ENCODE peak calls at places on chromosome 5, in six cellular contexts. One of them, this sample, is unnamed.

GRCh38 chr5:132176543-132176945 is 51.1 kb downstream of the P4HA2 start:
- DNase-seq in tibial artery: no peak
- DNase-seq in fibroblast of pulmonary artery: no peak
- DNase-seq in fibroblast of mammary gland: no peak
- DNase-seq in bronchial epithelial cell: no peak
- DNase-seq in GM12865: peak
- DNase-seq in this sample: no peak

GRCh38 chr5:5473224-5473623 is 50.7 kb downstream of the ICE1 start:
- DNase-seq in tibial artery: no peak
- DNase-seq in fibroblast of pulmonary artery: peak
- DNase-seq in fibroblast of mammary gland: peak
- DNase-seq in bronchial epithelial cell: peak
- DNase-seq in GM12865: no peak
- DNase-seq in this sample: no peak

GRCh38 chr5:180608572-180609310 is 17.4 kb upstream of the SCGB3A1 start:
- DNase-seq in tibial artery: no peak
- DNase-seq in fibroblast of pulmonary artery: no peak
- DNase-seq in fibroblast of mammary gland: no peak
- DNase-seq in bronchial epithelial cell: no peak
- DNase-seq in GM12865: no peak
- DNase-seq in this sample: peak

GRCh38 chr5:94793113-94793815 is 174.8 kb downstream of the SLF1 start:
- DNase-seq in tibial artery: no peak
- DNase-seq in fibroblast of pulmonary artery: peak
- DNase-seq in fibroblast of mammary gland: peak
- DNase-seq in bronchial epithelial cell: peak
- DNase-seq in GM12865: peak
- DNase-seq in this sample: no peak

GRCh38 chr5:30932611-30933010 is 260.9 kb upstream of the CDH6 start:
- DNase-seq in tibial artery: no peak
- DNase-seq in fibroblast of pulmonary artery: no peak
- DNase-seq in fibroblast of mammary gland: no peak
- DNase-seq in bronchial epithelial cell: no peak
- DNase-seq in GM12865: no peak
- DNase-seq in this sample: no peak

GRCh38 chr5:82106806-82107205 is 135.0 kb downstream of the ATG10 start:
- DNase-seq in tibial artery: no peak
- DNase-seq in fibroblast of pulmonary artery: peak
- DNase-seq in fibroblast of mammary gland: no peak
- DNase-seq in bronchial epithelial cell: no peak
- DNase-seq in GM12865: no peak
- DNase-seq in this sample: no peak

GRCh38 chr5:170108266-170108785 is 2.6 kb downstream of the FOXI1 start:
- DNase-seq in tibial artery: no peak
- DNase-seq in fibroblast of pulmonary artery: no peak
- DNase-seq in fibroblast of mammary gland: no peak
- DNase-seq in bronchial epithelial cell: no peak
- DNase-seq in GM12865: no peak
- DNase-seq in this sample: no peak

GRCh38 chr5:42656661-42657035 is 100.0 kb upstream of the CCDC152 start:
- DNase-seq in tibial artery: no peak
- DNase-seq in fibroblast of pulmonary artery: peak
- DNase-seq in fibroblast of mammary gland: peak
- DNase-seq in bronchial epithelial cell: peak
- DNase-seq in GM12865: no peak
- DNase-seq in this sample: no peak

GRCh38 chr5:139063664-139064054 is 134.5 kb downstream of the SIL1 start:
- DNase-seq in tibial artery: no peak
- DNase-seq in fibroblast of pulmonary artery: no peak
- DNase-seq in fibroblast of mammary gland: no peak
- DNase-seq in bronchial epithelial cell: no peak
- DNase-seq in GM12865: no peak
- DNase-seq in this sample: no peak

GRCh38 chr5:156824800-156825199 is 25.3 kb upstream of the PPP1R2B start:
- DNase-seq in tibial artery: no peak
- DNase-seq in fibroblast of pulmonary artery: peak
- DNase-seq in fibroblast of mammary gland: peak
- DNase-seq in bronchial epithelial cell: peak
- DNase-seq in GM12865: peak
- DNase-seq in this sample: no peak

GRCh38 chr5:10595678-10596309 is 31.9 kb downstream of the ANKRD33B start:
- DNase-seq in tibial artery: peak
- DNase-seq in fibroblast of pulmonary artery: peak
- DNase-seq in fibroblast of mammary gland: peak
- DNase-seq in bronchial epithelial cell: peak
- DNase-seq in GM12865: peak
- DNase-seq in this sample: no peak

GRCh38 chr5:168179185-168179584 is 112.3 kb upstream of the WWC1 start:
- DNase-seq in tibial artery: no peak
- DNase-seq in fibroblast of pulmonary artery: no peak
- DNase-seq in fibroblast of mammary gland: peak
- DNase-seq in bronchial epithelial cell: peak
- DNase-seq in GM12865: no peak
- DNase-seq in this sample: no peak

GRCh38 chr5:42944989-42945388 is 95.1 kb downstream of the ANXA2R start:
- DNase-seq in tibial artery: no peak
- DNase-seq in fibroblast of pulmonary artery: peak
- DNase-seq in fibroblast of mammary gland: peak
- DNase-seq in bronchial epithelial cell: peak
- DNase-seq in GM12865: no peak
- DNase-seq in this sample: no peak

GRCh38 chr5:126680215-126680817 is 79.6 kb downstream of the PHAX start:
- DNase-seq in tibial artery: no peak
- DNase-seq in fibroblast of pulmonary artery: peak
- DNase-seq in fibroblast of mammary gland: peak
- DNase-seq in bronchial epithelial cell: no peak
- DNase-seq in GM12865: peak
- DNase-seq in this sample: no peak

GRCh38 chr5:110463116-110463515 is 263.4 kb downstream of the TMEM232 start:
- DNase-seq in tibial artery: no peak
- DNase-seq in fibroblast of pulmonary artery: no peak
- DNase-seq in fibroblast of mammary gland: no peak
- DNase-seq in bronchial epithelial cell: no peak
- DNase-seq in GM12865: no peak
- DNase-seq in this sample: no peak

GRCh38 chr5:13987843-13988464 is 43.5 kb upstream of the DNAH5 start:
- DNase-seq in tibial artery: peak
- DNase-seq in fibroblast of pulmonary artery: peak
- DNase-seq in fibroblast of mammary gland: peak
- DNase-seq in bronchial epithelial cell: peak
- DNase-seq in GM12865: peak
- DNase-seq in this sample: no peak

GRCh38 chr5:14745753-14746152 is 81.2 kb downstream of the OTULIN start:
- DNase-seq in tibial artery: no peak
- DNase-seq in fibroblast of pulmonary artery: no peak
- DNase-seq in fibroblast of mammary gland: no peak
- DNase-seq in bronchial epithelial cell: no peak
- DNase-seq in GM12865: peak
- DNase-seq in this sample: no peak

GRCh38 chr5:161846731-161847130 is 1.2 kb upstream of the GABRA1 start:
- DNase-seq in tibial artery: no peak
- DNase-seq in fibroblast of pulmonary artery: no peak
- DNase-seq in fibroblast of mammary gland: no peak
- DNase-seq in bronchial epithelial cell: peak
- DNase-seq in GM12865: peak
- DNase-seq in this sample: no peak

GRCh38 chr5:161850491-161850890 is 2.6 kb downstream of the GABRA1 start:
- DNase-seq in tibial artery: no peak
- DNase-seq in fibroblast of pulmonary artery: no peak
- DNase-seq in fibroblast of mammary gland: no peak
- DNase-seq in bronchial epithelial cell: no peak
- DNase-seq in GM12865: no peak
- DNase-seq in this sample: no peak

GRCh38 chr5:161847447-161847846 is 473 bp upstream of the GABRA1 start:
- DNase-seq in tibial artery: no peak
- DNase-seq in fibroblast of pulmonary artery: no peak
- DNase-seq in fibroblast of mammary gland: no peak
- DNase-seq in bronchial epithelial cell: no peak
- DNase-seq in GM12865: no peak
- DNase-seq in this sample: no peak

GRCh38 chr5:161847896-161848510 is at the start of gene GABRA1:
- DNase-seq in tibial artery: no peak
- DNase-seq in fibroblast of pulmonary artery: no peak
- DNase-seq in fibroblast of mammary gland: no peak
- DNase-seq in bronchial epithelial cell: no peak
- DNase-seq in GM12865: no peak
- DNase-seq in this sample: no peak

DNA sequence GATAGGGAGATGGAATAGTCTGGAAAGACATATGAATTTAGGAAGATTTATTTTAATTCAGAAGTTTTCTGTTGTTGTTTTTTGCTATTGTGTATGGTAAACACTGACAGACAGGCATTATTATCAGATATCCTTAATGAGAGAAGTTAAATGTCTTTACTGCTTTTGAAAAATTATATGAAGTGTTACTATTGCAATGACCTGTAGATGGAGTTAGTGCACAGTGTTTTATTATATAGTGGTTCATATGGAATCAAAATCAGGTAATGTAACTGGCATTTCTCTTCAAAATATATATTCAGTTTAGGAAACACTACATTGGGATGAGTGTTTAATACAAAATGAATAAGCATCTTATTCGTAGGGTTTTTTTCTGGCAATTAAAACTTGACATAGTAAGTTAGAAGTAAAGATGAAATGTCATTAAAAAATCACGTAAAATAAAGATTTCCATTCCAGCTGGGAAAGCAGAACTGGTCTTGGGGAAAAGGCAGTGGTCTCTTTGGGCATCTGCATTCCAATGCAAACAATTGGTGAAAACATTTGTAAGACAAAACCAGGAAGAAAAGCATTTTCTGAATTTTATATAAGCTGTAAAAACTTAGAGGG is 3.9 kb downstream of the GABRA1 start:
- DNase-seq in tibial artery: no peak
- DNase-seq in fibroblast of pulmonary artery: no peak
- DNase-seq in fibroblast of mammary gland: peak
- DNase-seq in bronchial epithelial cell: peak
- DNase-seq in GM12865: no peak
- DNase-seq in this sample: no peak
- TF ChIP-seq CTCF in tibial artery: no peak
- TF ChIP-seq CTCF in fibroblast of pulmonary artery: peak
- TF ChIP-seq CTCF in fibroblast of mammary gland: peak
- TF ChIP-seq CTCF in bronchial epithelial cell: peak
- TF ChIP-seq CTCF in GM12865: peak
- TF ChIP-seq CTCF in this sample: no peak

GRCh38 chr5:154756871-154757646 is 1.9 kb downstream of the LARP1 start:
- DNase-seq in tibial artery: peak
- DNase-seq in fibroblast of pulmonary artery: peak
- DNase-seq in fibroblast of mammary gland: no peak
- DNase-seq in bronchial epithelial cell: peak
- DNase-seq in GM12865: peak
- DNase-seq in this sample: no peak

GRCh38 chr5:154755361-154756202 is at the start of gene LARP1:
- DNase-seq in tibial artery: no peak
- DNase-seq in fibroblast of pulmonary artery: peak
- DNase-seq in fibroblast of mammary gland: no peak
- DNase-seq in bronchial epithelial cell: no peak
- DNase-seq in GM12865: peak
- DNase-seq in this sample: no peak

GRCh38 chr5:154756203-154756870 is 1.2 kb downstream of the LARP1 start:
- DNase-seq in tibial artery: peak
- DNase-seq in fibroblast of pulmonary artery: no peak
- DNase-seq in fibroblast of mammary gland: no peak
- DNase-seq in bronchial epithelial cell: no peak
- DNase-seq in GM12865: peak
- DNase-seq in this sample: peak

GRCh38 chr5:154753792-154754191 is 1.4 kb upstream of the LARP1 start:
- DNase-seq in tibial artery: peak
- DNase-seq in fibroblast of pulmonary artery: peak
- DNase-seq in fibroblast of mammary gland: peak
- DNase-seq in bronchial epithelial cell: peak
- DNase-seq in GM12865: no peak
- DNase-seq in this sample: no peak

DNA sequence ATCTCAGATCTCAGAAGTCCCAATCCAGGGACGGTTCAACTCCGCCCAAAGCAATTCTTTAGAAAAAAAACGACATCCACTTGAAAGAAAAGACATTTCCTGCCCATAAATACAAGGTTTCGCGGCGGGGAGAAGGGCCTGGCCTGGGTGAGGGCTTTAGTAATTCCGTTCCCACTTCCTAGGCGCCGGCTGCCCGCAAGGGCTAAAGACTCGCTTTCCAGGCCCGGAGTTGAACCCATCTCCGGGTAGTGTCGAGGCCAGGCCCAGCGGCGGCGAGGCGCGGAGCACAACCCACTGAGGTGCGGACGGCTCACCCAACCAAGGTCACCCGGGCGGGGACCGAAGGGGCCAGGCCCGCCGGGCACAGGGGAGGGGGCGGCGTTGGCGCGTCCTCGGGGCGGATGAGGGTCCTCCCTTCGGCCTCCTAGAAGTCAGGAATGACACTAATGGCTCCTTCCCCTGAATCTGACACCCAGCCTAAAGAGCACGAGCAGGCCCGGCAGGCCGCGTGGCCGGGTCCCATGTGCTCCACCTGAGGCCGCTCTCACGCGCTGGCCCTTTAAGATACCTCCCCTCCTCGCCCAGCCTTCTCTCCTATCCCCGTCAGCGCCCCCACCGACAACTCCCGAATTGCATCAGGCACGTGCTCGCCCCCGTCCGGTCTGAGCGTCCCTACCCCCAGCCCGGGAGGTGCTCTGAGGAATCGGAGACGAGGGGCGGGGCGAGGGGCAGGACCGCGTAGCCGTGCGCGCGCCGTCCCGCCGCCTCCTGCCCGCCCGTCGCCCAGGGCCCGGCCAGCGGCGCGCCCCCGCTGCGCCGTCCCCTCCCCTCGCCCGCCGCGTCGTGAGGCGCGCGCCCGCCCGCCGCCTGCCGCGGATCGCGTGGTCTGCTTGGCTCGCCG is 467 bp upstream of the LARP1 start:
- DNase-seq in tibial artery: peak
- DNase-seq in fibroblast of pulmonary artery: peak
- DNase-seq in fibroblast of mammary gland: peak
- DNase-seq in bronchial epithelial cell: peak
- DNase-seq in GM12865: peak
- DNase-seq in this sample: peak
- TF ChIP-seq CTCF in tibial artery: peak
- TF ChIP-seq CTCF in fibroblast of pulmonary artery: peak
- TF ChIP-seq CTCF in fibroblast of mammary gland: peak
- TF ChIP-seq CTCF in bronchial epithelial cell: peak
- TF ChIP-seq CTCF in GM12865: peak
- TF ChIP-seq CTCF in this sample: no peak

GRCh38 chr5:79513519-79514390 is at the start of gene HOMER1:
- DNase-seq in tibial artery: peak
- DNase-seq in fibroblast of pulmonary artery: peak
- DNase-seq in fibroblast of mammary gland: peak
- DNase-seq in bronchial epithelial cell: peak
- DNase-seq in GM12865: peak
- DNase-seq in this sample: peak
- TF ChIP-seq CTCF in tibial artery: no peak
- TF ChIP-seq CTCF in fibroblast of pulmonary artery: no peak
- TF ChIP-seq CTCF in fibroblast of mammary gland: no peak
- TF ChIP-seq CTCF in bronchial epithelial cell: peak
- TF ChIP-seq CTCF in GM12865: no peak
- TF ChIP-seq CTCF in this sample: no peak

DNA sequence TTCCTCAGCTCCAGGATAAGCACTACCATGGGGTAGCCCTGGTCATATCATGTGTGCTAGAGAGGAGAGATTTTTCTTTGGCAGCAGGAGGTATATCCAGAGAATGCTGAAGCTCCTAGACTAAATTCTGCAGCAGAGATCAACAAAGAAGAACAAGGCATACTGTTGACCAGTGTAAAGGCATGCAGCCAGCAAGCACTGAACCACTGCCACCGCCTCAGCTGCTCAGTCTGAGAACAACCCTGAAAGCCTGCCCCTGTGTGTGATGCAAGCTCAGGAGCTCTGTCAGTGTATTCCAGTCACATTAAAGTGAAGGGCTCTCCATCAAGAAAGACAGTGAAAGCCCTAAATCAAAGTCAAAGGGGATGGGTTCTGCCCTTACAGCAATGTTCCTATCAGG is 439.5 kb upstream of the CD180 start:
- DNase-seq in tibial artery: peak
- DNase-seq in fibroblast of pulmonary artery: peak
- DNase-seq in fibroblast of mammary gland: no peak
- DNase-seq in bronchial epithelial cell: no peak
- DNase-seq in GM12865: no peak
- DNase-seq in this sample: no peak
- TF ChIP-seq CTCF in tibial artery: no peak
- TF ChIP-seq CTCF in fibroblast of pulmonary artery: no peak
- TF ChIP-seq CTCF in fibroblast of mammary gland: no peak
- TF ChIP-seq CTCF in bronchial epithelial cell: no peak
- TF ChIP-seq CTCF in GM12865: no peak
- TF ChIP-seq CTCF in this sample: no peak